ENCODE peak calls at places on chromosomes 16 and 17, in eight cellular contexts. D is activated T-helper 9 cell treated with anti-CD3 and anti-CD28 coated beads, Interleukin-2, amount 50 U/mL, for 16 hours; F is globus pallidus; N is CD4-positive, CD25-positive, alpha-beta regulatory T cell; R is NAMALWA; S is GM23338; A is Right ventricle myocardium inferior; B is CD8-positive, alpha-beta memory T cell. H is an unnamed sample.

GRCh38 chr17:35900280-35900679 is 20.1 kb upstream of the CCL5 start:
- DNase-seq in D (no peak), F (no peak), N (no peak), R (no peak), S (no peak), A (no peak), B (peak), H (no peak)

GRCh38 chr16:1903845-1904820 is 14.1 kb downstream of the HS3ST6 start:
- DNase-seq in D (no peak), F (no peak), N (no peak), R (no peak), S (no peak), A (peak), B (no peak), H (no peak)

GRCh38 chr17:21843318-21843865 is 151.1 kb downstream of the KCNJ18 start:
- DNase-seq in D (no peak), F (no peak), N (no peak), R (no peak), S (no peak), A (no peak), B (no peak), H (no peak)

GRCh38 chr16:73125860-73126259 is 77.9 kb upstream of the ZFHX3 start:
- DNase-seq in D (no peak), F (no peak), N (no peak), R (no peak), S (no peak), A (no peak), B (no peak), H (peak)

GRCh38 chr17:13544292-13544691 is 57.4 kb downstream of the HS3ST3A1 start:
- DNase-seq in D (no peak), F (no peak), N (no peak), R (no peak), S (no peak), A (no peak), B (no peak), H (peak)

GRCh38 chr17:82228842-82229685 is at the start of gene SLC16A3:
- DNase-seq in D (peak), F (no peak), N (peak), R (peak), S (peak), A (peak), B (peak), H (peak)

GRCh38 chr17:6456914-6457687 is 12.8 kb downstream of the PIMREG start:
- DNase-seq in D (no peak), F (no peak), N (no peak), R (no peak), S (no peak), A (peak), B (no peak), H (peak)

GRCh38 chr17:75875940-75876189 is 2.5 kb downstream of the TRIM47 start:
- DNase-seq in D (no peak), F (peak), N (no peak), R (no peak), S (no peak), A (no peak), B (no peak), H (no peak)

GRCh38 chr17:15912416-15912955 is 32.4 kb upstream of the ADORA2B start:
- DNase-seq in D (no peak), F (no peak), N (no peak), R (no peak), S (no peak), A (no peak), B (no peak), H (no peak)

GRCh38 chr17:32497431-32498205 is 10.8 kb downstream of the CDK5R1 start:
- DNase-seq in D (no peak), F (no peak), N (no peak), R (no peak), S (peak), A (no peak), B (no peak), H (peak)

GRCh38 chr17:70168044-70168978 is 1.0 kb upstream of the KCNJ2 start:
- DNase-seq in D (no peak), F (peak), N (peak), R (peak), S (peak), A (peak), B (no peak), H (peak)

GRCh38 chr16:27769561-27770222 is 219.7 kb downstream of the KATNIP start:
- DNase-seq in D (no peak), F (no peak), N (no peak), R (no peak), S (no peak), A (peak), B (no peak), H (peak)

GRCh38 chr17:76153640-76154039 is 12.6 kb upstream of the FOXJ1 start:
- DNase-seq in D (no peak), F (no peak), N (no peak), R (no peak), S (peak), A (no peak), B (no peak), H (no peak)

GRCh38 chr16:11056989-11057645 is 112.8 kb downstream of the CLEC16A start:
- DNase-seq in D (no peak), F (peak), N (no peak), R (no peak), S (no peak), A (no peak), B (no peak), H (no peak)

GRCh38 chr16:1984347-1985225 is 593 bp downstream of the GFER start:
- DNase-seq in D (no peak), F (no peak), N (peak), R (no peak), S (peak), A (no peak), B (no peak), H (peak)

GRCh38 chr16:48603647-48604376 is 6.2 kb downstream of the N4BP1 start:
- DNase-seq in D (no peak), F (no peak), N (no peak), R (no peak), S (no peak), A (no peak), B (no peak), H (no peak)

GRCh38 chr17:2593846-2594656 is 597 bp downstream of the PAFAH1B1 start:
- DNase-seq in D (peak), F (peak), N (peak), R (peak), S (peak), A (peak), B (peak), H (peak)

GRCh38 chr17:19561697-19562318 is 28.2 kb downstream of the SLC47A1 start:
- DNase-seq in D (no peak), F (no peak), N (no peak), R (no peak), S (no peak), A (no peak), B (no peak), H (no peak)

GRCh38 chr16:55760665-55761035 is 72.2 kb downstream of the CES1 start:
- DNase-seq in D (no peak), F (no peak), N (no peak), R (no peak), S (no peak), A (peak), B (no peak), H (no peak)

GRCh38 chr16:86563489-86564345 is 2.9 kb upstream of the FOXC2 start:
- DNase-seq in D (peak), F (peak), N (peak), R (peak), S (peak), A (peak), B (peak), H (peak)

GRCh38 chr16:578870-579405 is 9.2 kb downstream of the PIGQ start:
- DNase-seq in D (peak), F (peak), N (peak), R (peak), S (peak), A (peak), B (peak), H (no peak)

GRCh38 chr17:58309918-58310259 is 18.7 kb downstream of the TSPOAP1 start:
- DNase-seq in D (no peak), F (no peak), N (no peak), R (no peak), S (no peak), A (no peak), B (no peak), H (no peak)

GRCh38 chr17:73262676-73263642 is 1.3 kb upstream of the CPSF4L start:
- DNase-seq in D (no peak), F (no peak), N (no peak), R (no peak), S (peak), A (no peak), B (no peak), H (no peak)

GRCh38 chr17:58250344-58251011 is 12.1 kb downstream of the LPO start:
- DNase-seq in D (no peak), F (no peak), N (no peak), R (no peak), S (no peak), A (no peak), B (no peak), H (no peak)

GRCh38 chr16:89374393-89374948 is 115.9 kb downstream of the ANKRD11 start:
- DNase-seq in D (no peak), F (peak), N (no peak), R (no peak), S (peak), A (no peak), B (no peak), H (peak)

GRCh38 chr16:56202036-56202435 is 10.7 kb downstream of the GNAO1 start:
- DNase-seq in D (no peak), F (no peak), N (peak), R (peak), S (no peak), A (no peak), B (peak), H (peak)

GRCh38 chr17:80827646-80828643 is 163.7 kb upstream of the CHMP6 start:
- DNase-seq in D (no peak), F (no peak), N (no peak), R (no peak), S (peak), A (no peak), B (no peak), H (peak)

GRCh38 chr17:45973943-45974859 is 24.8 kb upstream of the STH start:
- DNase-seq in D (no peak), F (no peak), N (no peak), R (no peak), S (no peak), A (no peak), B (no peak), H (no peak)

GRCh38 chr17:75589017-75589918 is 1.7 kb downstream of the MYO15B start:
- DNase-seq in D (peak), F (peak), N (peak), R (peak), S (peak), A (peak), B (peak), H (peak)

GRCh38 chr16:88983771-88984687 is 7.0 kb upstream of the CBFA2T3 start:
- DNase-seq in D (no peak), F (no peak), N (no peak), R (peak), S (no peak), A (peak), B (no peak), H (no peak)

GRCh38 chr17:42525221-42525620 is 10.8 kb upstream of the NAGLU start:
- DNase-seq in D (no peak), F (no peak), N (no peak), R (no peak), S (no peak), A (no peak), B (no peak), H (peak)

GRCh38 chr17:78496311-78496710 is 80.9 kb downstream of the DNAH17 start:
- DNase-seq in D (no peak), F (peak), N (no peak), R (no peak), S (no peak), A (no peak), B (peak), H (no peak)

GRCh38 chr17:75767881-75768280 is 2.9 kb upstream of the GALK1 start:
- DNase-seq in D (no peak), F (no peak), N (no peak), R (no peak), S (no peak), A (no peak), B (no peak), H (no peak)

GRCh38 chr17:31394544-31394943 is 3.1 kb downstream of the RAB11FIP4 start:
- DNase-seq in D (no peak), F (peak), N (peak), R (peak), S (peak), A (no peak), B (no peak), H (peak)

GRCh38 chr17:2949469-2950044 is 113.8 kb downstream of the OR1D5 start:
- DNase-seq in D (no peak), F (no peak), N (no peak), R (no peak), S (no peak), A (no peak), B (no peak), H (peak)

GRCh38 chr17:28086519-28086918 is 44.0 kb downstream of the NLK start:
- DNase-seq in D (no peak), F (no peak), N (no peak), R (no peak), S (no peak), A (no peak), B (no peak), H (peak)

GRCh38 chr16:68490829-68491575 is 42.7 kb upstream of the SMPD3 start:
- DNase-seq in D (no peak), F (no peak), N (no peak), R (peak), S (peak), A (no peak), B (peak), H (peak)

GRCh38 chr17:35167666-35168065 is 20.0 kb downstream of the UNC45B start:
- DNase-seq in D (no peak), F (no peak), N (no peak), R (no peak), S (no peak), A (no peak), B (no peak), H (peak)

GRCh38 chr17:6255331-6255730 is 179.6 kb downstream of the AIPL1 start:
- DNase-seq in D (no peak), F (no peak), N (no peak), R (no peak), S (no peak), A (no peak), B (no peak), H (no peak)

GRCh38 chr17:61474235-61474927 is 22.2 kb downstream of the TBX4 start:
- DNase-seq in D (no peak), F (no peak), N (no peak), R (no peak), S (no peak), A (no peak), B (no peak), H (no peak)

H was measured in RPMI7951.